ENCODE peak calls at places on chromosome X, in five cellular contexts. One of them, this sample, is unnamed. For H3K9me3 and H3K27me3, the result is how much of the 10 kb centered on the place peaks cover.

GRCh38 chrX:136495043-136495442 is 2.3 kb upstream of the HTATSF1 start:
- DNase-seq in ovary: no peak
- DNase-seq in mesenchymal stem cell: no peak
- DNase-seq in heart right ventricle: no peak
- DNase-seq in endothelial cell of umbilical vein: no peak
- DNase-seq in this sample: no peak

GRCh38 chrX:23784487-23785301 is 1.7 kb downstream of the SAT1 start:
- DNase-seq in endothelial cell of umbilical vein: peak
- DNase-seq in mesenchymal stem cell: peak
- DNase-seq in ovary: no peak
- DNase-seq in heart right ventricle: no peak
- DNase-seq in this sample: no peak

GRCh38 chrX:136541294-136541693 is 9.3 kb downstream of the VGLL1 start:
- DNase-seq in heart right ventricle: no peak
- DNase-seq in mesenchymal stem cell: no peak
- DNase-seq in endothelial cell of umbilical vein: no peak
- DNase-seq in ovary: no peak
- DNase-seq in this sample: no peak

GRCh38 chrX:121308276-121308805 is 260.9 kb downstream of the GLUD2 start:
- DNase-seq in endothelial cell of umbilical vein: no peak
- DNase-seq in ovary: no peak
- DNase-seq in mesenchymal stem cell: no peak
- DNase-seq in heart right ventricle: no peak
- DNase-seq in this sample: no peak

GRCh38 chrX:7219153-7219705 is 71.3 kb upstream of the PUDP start:
- DNase-seq in ovary: no peak
- DNase-seq in endothelial cell of umbilical vein: no peak
- DNase-seq in heart right ventricle: no peak
- DNase-seq in mesenchymal stem cell: no peak
- DNase-seq in this sample: no peak

GRCh38 chrX:133813991-133814390 is 171.4 kb downstream of the GPC3 start:
- DNase-seq in endothelial cell of umbilical vein: no peak
- DNase-seq in mesenchymal stem cell: no peak
- DNase-seq in heart right ventricle: no peak
- DNase-seq in ovary: no peak
- DNase-seq in this sample: no peak

GRCh38 chrX:11137543-11138139 is 26.5 kb downstream of the HCCS start:
- DNase-seq in heart right ventricle: no peak
- DNase-seq in endothelial cell of umbilical vein: peak
- DNase-seq in mesenchymal stem cell: peak
- DNase-seq in ovary: no peak
- DNase-seq in this sample: peak

GRCh38 chrX:106612403-106612789 is 618 bp downstream of the RADX start:
- DNase-seq in endothelial cell of umbilical vein: no peak
- DNase-seq in heart right ventricle: no peak
- DNase-seq in mesenchymal stem cell: peak
- DNase-seq in ovary: no peak
- DNase-seq in this sample: no peak

GRCh38 chrX:116317409-116317808 is 119.0 kb upstream of the SLC6A14 start:
- DNase-seq in mesenchymal stem cell: peak
- DNase-seq in ovary: no peak
- DNase-seq in endothelial cell of umbilical vein: no peak
- DNase-seq in heart right ventricle: peak
- DNase-seq in this sample: no peak

GRCh38 chrX:81261576-81261975 is 59.7 kb downstream of the SH3BGRL start:
- DNase-seq in heart right ventricle: no peak
- DNase-seq in ovary: no peak
- DNase-seq in endothelial cell of umbilical vein: no peak
- DNase-seq in mesenchymal stem cell: no peak
- DNase-seq in this sample: no peak

GRCh38 chrX:120213438-120214265 is 37.0 kb upstream of the ZBTB33 start:
- DNase-seq in heart right ventricle: no peak
- DNase-seq in mesenchymal stem cell: peak
- DNase-seq in ovary: peak
- DNase-seq in endothelial cell of umbilical vein: peak
- DNase-seq in this sample: peak

GRCh38 chrX:41137589-41137988 is 52.3 kb downstream of the USP9X start:
- DNase-seq in ovary: no peak
- DNase-seq in heart right ventricle: no peak
- DNase-seq in endothelial cell of umbilical vein: no peak
- DNase-seq in mesenchymal stem cell: no peak
- DNase-seq in this sample: no peak

GRCh38 chrX:136170109-136170800 is 22.9 kb downstream of the FHL1 start:
- DNase-seq in ovary: no peak
- DNase-seq in heart right ventricle: no peak
- DNase-seq in endothelial cell of umbilical vein: peak
- DNase-seq in mesenchymal stem cell: peak
- DNase-seq in this sample: no peak

GRCh38 chrX:15718283-15718970 is 19.6 kb upstream of the CA5B start:
- DNase-seq in endothelial cell of umbilical vein: no peak
- DNase-seq in ovary: no peak
- DNase-seq in mesenchymal stem cell: no peak
- DNase-seq in heart right ventricle: no peak
- DNase-seq in this sample: no peak

GRCh38 chrX:119636419-119636818 is 30.2 kb upstream of the NKRF start:
- DNase-seq in endothelial cell of umbilical vein: no peak
- DNase-seq in ovary: no peak
- DNase-seq in heart right ventricle: no peak
- DNase-seq in mesenchymal stem cell: no peak
- DNase-seq in this sample: no peak

GRCh38 chrX:13495232-13495631 is 74.2 kb upstream of the EGFL6 start:
- DNase-seq in endothelial cell of umbilical vein: no peak
- DNase-seq in mesenchymal stem cell: no peak
- DNase-seq in heart right ventricle: no peak
- DNase-seq in ovary: no peak
- DNase-seq in this sample: no peak

GRCh38 chrX:75603833-75604232 is 81.0 kb upstream of the ZDHHC15 start:
- DNase-seq in mesenchymal stem cell: peak
- DNase-seq in heart right ventricle: no peak
- DNase-seq in endothelial cell of umbilical vein: peak
- DNase-seq in ovary: no peak
- DNase-seq in this sample: no peak

GRCh38 chrX:119118780-119119395 is 8.7 kb downstream of the KIAA1210 start:
- DNase-seq in heart right ventricle: peak
- DNase-seq in ovary: peak
- DNase-seq in endothelial cell of umbilical vein: peak
- DNase-seq in mesenchymal stem cell: peak
- DNase-seq in this sample: no peak

GRCh38 chrX:13763489-13763888 is 28.9 kb downstream of the OFD1 start:
- DNase-seq in mesenchymal stem cell: no peak
- DNase-seq in ovary: no peak
- DNase-seq in heart right ventricle: peak
- DNase-seq in endothelial cell of umbilical vein: no peak
- DNase-seq in this sample: no peak

GRCh38 chrX:147749308-147749707 is 162.4 kb upstream of the FMR1 start:
- DNase-seq in mesenchymal stem cell: no peak
- DNase-seq in heart right ventricle: no peak
- DNase-seq in ovary: no peak
- DNase-seq in endothelial cell of umbilical vein: no peak
- DNase-seq in this sample: no peak

GRCh38 chrX:115957862-115958490 is 212.6 kb upstream of the AGTR2 start:
- DNase-seq in endothelial cell of umbilical vein: no peak
- DNase-seq in ovary: no peak
- DNase-seq in heart right ventricle: no peak
- DNase-seq in mesenchymal stem cell: no peak
- DNase-seq in this sample: no peak

GRCh38 chrX:56728752-56729151 is 291 bp upstream of the NBDY start:
- DNase-seq in heart right ventricle: no peak
- DNase-seq in ovary: no peak
- DNase-seq in mesenchymal stem cell: peak
- DNase-seq in endothelial cell of umbilical vein: peak
- DNase-seq in this sample: no peak

GRCh38 chrX:120302434-120302833 is 8.8 kb downstream of the TMEM255A start:
- DNase-seq in mesenchymal stem cell: no peak
- DNase-seq in endothelial cell of umbilical vein: no peak
- DNase-seq in heart right ventricle: no peak
- DNase-seq in ovary: no peak
- DNase-seq in this sample: no peak

GRCh38 chrX:139559383-139560042 is 29.0 kb downstream of the F9 start:
- DNase-seq in mesenchymal stem cell: peak
- DNase-seq in endothelial cell of umbilical vein: peak
- DNase-seq in ovary: no peak
- DNase-seq in heart right ventricle: no peak
- DNase-seq in this sample: peak

GRCh38 chrX:131735127-131735526 is 191.3 kb downstream of the OR13H1 start:
- DNase-seq in mesenchymal stem cell: no peak
- DNase-seq in endothelial cell of umbilical vein: no peak
- DNase-seq in heart right ventricle: no peak
- DNase-seq in ovary: no peak
- DNase-seq in this sample: no peak

GRCh38 chrX:78066110-78066509 is 37.9 kb upstream of the PGK1 start:
- DNase-seq in endothelial cell of umbilical vein: no peak
- DNase-seq in mesenchymal stem cell: no peak
- DNase-seq in ovary: no peak
- DNase-seq in heart right ventricle: no peak
- DNase-seq in this sample: peak

GRCh38 chrX:110282922-110283321 is 35.0 kb downstream of the AMMECR1 start:
- DNase-seq in endothelial cell of umbilical vein: peak
- DNase-seq in heart right ventricle: no peak
- DNase-seq in mesenchymal stem cell: no peak
- DNase-seq in ovary: no peak
- DNase-seq in this sample: no peak

GRCh38 chrX:118883994-118884393 is 60.4 kb downstream of the ZCCHC12 start:
- DNase-seq in ovary: no peak
- DNase-seq in mesenchymal stem cell: no peak
- DNase-seq in endothelial cell of umbilical vein: no peak
- DNase-seq in heart right ventricle: no peak
- DNase-seq in this sample: no peak

GRCh38 chrX:71615954-71616353 is 2.4 kb downstream of the CXCR3 start:
- DNase-seq in endothelial cell of umbilical vein: no peak
- DNase-seq in heart right ventricle: no peak
- DNase-seq in mesenchymal stem cell: no peak
- DNase-seq in ovary: no peak
- DNase-seq in this sample: no peak

GRCh38 chrX:28177202-28177601 is 196.0 kb upstream of the DCAF8L1 start:
- DNase-seq in mesenchymal stem cell: no peak
- DNase-seq in heart right ventricle: no peak
- DNase-seq in ovary: no peak
- DNase-seq in endothelial cell of umbilical vein: no peak
- DNase-seq in this sample: no peak

GRCh38 chrX:25084446-25084845 is 68.7 kb upstream of the ARX start:
- DNase-seq in endothelial cell of umbilical vein: no peak
- DNase-seq in mesenchymal stem cell: no peak
- DNase-seq in ovary: no peak
- DNase-seq in heart right ventricle: no peak
- DNase-seq in this sample: no peak

GRCh38 chrX:45134303-45134702 is 66.4 kb downstream of the DIPK2B start:
- DNase-seq in heart right ventricle: peak
- DNase-seq in ovary: no peak
- DNase-seq in mesenchymal stem cell: no peak
- DNase-seq in endothelial cell of umbilical vein: no peak
- DNase-seq in this sample: no peak
- H3K27ac ChIP-seq in heart right ventricle: peak
- H3K27ac ChIP-seq in ovary: no peak
- H3K27ac ChIP-seq in mesenchymal stem cell: no peak
- H3K27ac ChIP-seq in endothelial cell of umbilical vein: no peak
- H3K27ac ChIP-seq in this sample: no peak

GRCh38 chrX:145716226-145716625 is 101.4 kb upstream of the SLITRK2 start:
- DNase-seq in heart right ventricle: no peak
- DNase-seq in ovary: no peak
- DNase-seq in mesenchymal stem cell: no peak
- DNase-seq in endothelial cell of umbilical vein: no peak
- DNase-seq in this sample: no peak

GRCh38 chrX:145715641-145716138 is 101.9 kb upstream of the SLITRK2 start:
- DNase-seq in endothelial cell of umbilical vein: no peak
- DNase-seq in ovary: no peak
- DNase-seq in mesenchymal stem cell: no peak
- DNase-seq in heart right ventricle: no peak
- DNase-seq in this sample: no peak
- H3K9me3 ChIP-seq in endothelial cell of umbilical vein: under half
- H3K9me3 ChIP-seq in ovary: under half
- H3K9me3 ChIP-seq in mesenchymal stem cell: under half
- H3K9me3 ChIP-seq in heart right ventricle: under half
- H3K9me3 ChIP-seq in this sample: under half

GRCh38 chrX:40086569-40087335 is 11.0 kb downstream of the BCOR start:
- DNase-seq in mesenchymal stem cell: peak
- DNase-seq in endothelial cell of umbilical vein: no peak
- DNase-seq in ovary: no peak
- DNase-seq in heart right ventricle: no peak
- DNase-seq in this sample: peak

GRCh38 chrX:40084471-40084870 is 13.3 kb downstream of the BCOR start:
- DNase-seq in mesenchymal stem cell: no peak
- DNase-seq in endothelial cell of umbilical vein: no peak
- DNase-seq in heart right ventricle: no peak
- DNase-seq in ovary: no peak
- DNase-seq in this sample: no peak

GRCh38 chrX:40083979-40084359 is 13.8 kb downstream of the BCOR start:
- DNase-seq in heart right ventricle: no peak
- DNase-seq in endothelial cell of umbilical vein: no peak
- DNase-seq in mesenchymal stem cell: no peak
- DNase-seq in ovary: no peak
- DNase-seq in this sample: no peak

GRCh38 chrX:40085086-40085551 is 12.6 kb downstream of the BCOR start:
- DNase-seq in mesenchymal stem cell: peak
- DNase-seq in endothelial cell of umbilical vein: peak
- DNase-seq in heart right ventricle: peak
- DNase-seq in ovary: no peak
- DNase-seq in this sample: peak

DNA sequence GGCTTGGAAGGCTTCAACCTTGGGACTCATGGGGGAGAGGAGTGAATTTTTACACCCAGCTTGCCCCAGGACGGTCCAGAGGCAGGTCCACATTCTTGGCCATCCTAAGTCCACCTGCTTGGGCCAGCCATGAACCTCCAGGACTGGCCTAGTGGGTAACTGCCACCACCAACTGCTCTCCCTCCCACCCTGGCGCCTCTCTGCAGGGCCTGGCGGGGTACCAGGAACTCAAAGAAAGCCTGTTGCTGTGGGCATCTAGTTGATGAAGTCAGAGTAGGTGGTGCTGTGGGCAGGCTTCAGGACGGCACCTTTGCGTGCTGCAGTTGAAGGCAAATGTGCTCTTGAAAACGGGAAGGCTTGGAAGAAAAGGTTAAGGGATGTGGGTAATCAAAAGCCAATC is 12.0 kb downstream of the BCOR start:
- DNase-seq in heart right ventricle: no peak
- DNase-seq in endothelial cell of umbilical vein: no peak
- DNase-seq in ovary: no peak
- DNase-seq in mesenchymal stem cell: no peak
- DNase-seq in this sample: no peak
- H3K27me3 ChIP-seq in heart right ventricle: under half
- H3K27me3 ChIP-seq in endothelial cell of umbilical vein: under half
- H3K27me3 ChIP-seq in ovary: under half
- H3K27me3 ChIP-seq in mesenchymal stem cell: under half
- H3K27me3 ChIP-seq in this sample: under half

GRCh38 chrX:153469811-153470410 is 465 bp downstream of the HAUS7 start:
- DNase-seq in ovary: no peak
- DNase-seq in heart right ventricle: no peak
- DNase-seq in endothelial cell of umbilical vein: peak
- DNase-seq in mesenchymal stem cell: peak
- DNase-seq in this sample: no peak
- H3K27ac ChIP-seq in ovary: no peak
- H3K27ac ChIP-seq in heart right ventricle: peak
- H3K27ac ChIP-seq in endothelial cell of umbilical vein: peak
- H3K27ac ChIP-seq in mesenchymal stem cell: no peak
- H3K27ac ChIP-seq in this sample: no peak